ENCODE peak calls at places on chromosomes 13 and 19, in ten cellular contexts. One of them, this sample, is unnamed.

GRCh38 chr19:40549007-40549708 is 27.5 kb upstream of the SHKBP1 start:
- DNase-seq in mesendoderm: peak; percentile 91
- DNase-seq in HTR-8/SVneo: peak; percentile 80
- DNase-seq in upper lobe of left lung: peak; percentile 89
- DNase-seq in ELF-1: peak; percentile 92
- DNase-seq in GM18507: peak; percentile 42
- DNase-seq in NCI-H1105: peak; percentile 82
- DNase-seq in kidney glomerular epithelial cell: no peak
- DNase-seq in ecto neural progenitor cell: peak; percentile 94
- DNase-seq in T follicular helper cell: peak; percentile 61
- DNase-seq in this sample: peak; percentile 63

GRCh38 chr13:50224534-50224933 is 209.3 kb downstream of the KCNRG start:
- DNase-seq in HTR-8/SVneo: no peak
- DNase-seq in upper lobe of left lung: no peak
- DNase-seq in ecto neural progenitor cell: no peak
- DNase-seq in GM18507: no peak
- DNase-seq in ELF-1: no peak
- DNase-seq in T follicular helper cell: no peak
- DNase-seq in mesendoderm: no peak
- DNase-seq in NCI-H1105: no peak
- DNase-seq in kidney glomerular epithelial cell: no peak
- DNase-seq in this sample: no peak

GRCh38 chr19:33303791-33304759 is 1.7 kb upstream of the CEBPA start:
- DNase-seq in ecto neural progenitor cell: peak; percentile 47
- DNase-seq in ELF-1: no peak
- DNase-seq in upper lobe of left lung: peak; percentile 89
- DNase-seq in kidney glomerular epithelial cell: no peak
- DNase-seq in mesendoderm: no peak
- DNase-seq in HTR-8/SVneo: no peak
- DNase-seq in NCI-H1105: no peak
- DNase-seq in T follicular helper cell: no peak
- DNase-seq in GM18507: no peak
- DNase-seq in this sample: no peak

GRCh38 chr13:43265028-43265427 is 241.6 kb downstream of the DNAJC15 start:
- DNase-seq in T follicular helper cell: no peak
- DNase-seq in upper lobe of left lung: no peak
- DNase-seq in NCI-H1105: no peak
- DNase-seq in ecto neural progenitor cell: no peak
- DNase-seq in kidney glomerular epithelial cell: no peak
- DNase-seq in mesendoderm: no peak
- DNase-seq in HTR-8/SVneo: no peak
- DNase-seq in GM18507: no peak
- DNase-seq in ELF-1: no peak
- DNase-seq in this sample: no peak

GRCh38 chr13:74528751-74529513 is 394.7 kb upstream of the KLF12 start:
- DNase-seq in kidney glomerular epithelial cell: no peak
- DNase-seq in GM18507: no peak
- DNase-seq in ELF-1: no peak
- DNase-seq in HTR-8/SVneo: no peak
- DNase-seq in upper lobe of left lung: no peak
- DNase-seq in NCI-H1105: no peak
- DNase-seq in ecto neural progenitor cell: no peak
- DNase-seq in T follicular helper cell: no peak
- DNase-seq in mesendoderm: no peak
- DNase-seq in this sample: no peak

GRCh38 chr19:5036733-5037681 is 68.1 kb downstream of the KDM4B start:
- DNase-seq in mesendoderm: no peak
- DNase-seq in ELF-1: no peak
- DNase-seq in kidney glomerular epithelial cell: no peak
- DNase-seq in NCI-H1105: peak; percentile 54
- DNase-seq in upper lobe of left lung: peak; percentile 57
- DNase-seq in GM18507: no peak
- DNase-seq in HTR-8/SVneo: no peak
- DNase-seq in ecto neural progenitor cell: no peak
- DNase-seq in T follicular helper cell: no peak
- DNase-seq in this sample: no peak

GRCh38 chr13:45242070-45242469 is 41.2 kb upstream of the KCTD4 start:
- DNase-seq in upper lobe of left lung: no peak
- DNase-seq in HTR-8/SVneo: peak; percentile 35
- DNase-seq in GM18507: no peak
- DNase-seq in ELF-1: no peak
- DNase-seq in T follicular helper cell: no peak
- DNase-seq in kidney glomerular epithelial cell: no peak
- DNase-seq in NCI-H1105: no peak
- DNase-seq in mesendoderm: no peak
- DNase-seq in ecto neural progenitor cell: no peak
- DNase-seq in this sample: no peak

GRCh38 chr19:13228561-13228960 is 78.3 kb downstream of the IER2 start:
- DNase-seq in GM18507: no peak
- DNase-seq in kidney glomerular epithelial cell: no peak
- DNase-seq in NCI-H1105: no peak
- DNase-seq in ELF-1: no peak
- DNase-seq in upper lobe of left lung: no peak
- DNase-seq in ecto neural progenitor cell: no peak
- DNase-seq in HTR-8/SVneo: no peak
- DNase-seq in T follicular helper cell: no peak
- DNase-seq in mesendoderm: no peak
- DNase-seq in this sample: no peak